ENCODE peak calls at places on chromosomes 2 and 18, in six cellular contexts. G is nephron progenitor cell; Q is memory B cell; T is stimulated activated naive CD8-positive, alpha-beta T cell treated with anti-CD3 and anti-CD28 coated beads, Interleukin-15, Interleukin-2, amounts not matched to agents 100 U/mL and 50 U/mL, for 24 hours; Z is RKO; B is stimulated activated naive CD4-positive, alpha-beta T cell. H is an unnamed sample.

GRCh38 chr2:145421841-145422240 is 901.9 kb upstream of the ZEB2 start:
- DNase-seq in B (no peak), Q (no peak), G (no peak), T (no peak), Z (no peak), H (no peak)

GRCh38 chr2:51290725-51291124 is 258.8 kb upstream of the NRXN1 start:
- DNase-seq in T (no peak), Z (no peak), Q (no peak), G (no peak), B (no peak), H (no peak)

GRCh38 chr2:120826716-120827410 is 91.2 kb downstream of the GLI2 start:
- DNase-seq in Q (no peak), T (no peak), B (no peak), G (no peak), Z (no peak), H (no peak)

GRCh38 chr18:79905389-79905911 is 46.0 kb downstream of the SLC66A2 start:
- DNase-seq in T (no peak), Q (no peak), G (no peak), Z (no peak), B (no peak), H (no peak)

GRCh38 chr2:240231838-240232244 is 91.4 kb upstream of the OTOS start:
- DNase-seq in G (no peak), Z (no peak), T (no peak), B (no peak), Q (no peak), H (peak)

GRCh38 chr2:167406558-167406957 is 518.3 kb downstream of the XIRP2 start:
- DNase-seq in Z (no peak), Q (no peak), B (no peak), T (no peak), G (peak), H (no peak)

GRCh38 chr2:234989183-234989701 is 37.4 kb downstream of the SH3BP4 start:
- DNase-seq in B (no peak), Z (no peak), G (no peak), Q (no peak), T (no peak), H (no peak)

GRCh38 chr18:58025205-58025604 is 18.8 kb upstream of the NEDD4L start:
- DNase-seq in G (no peak), T (no peak), B (no peak), Z (no peak), Q (no peak), H (no peak)

GRCh38 chr2:100238471-100238870 is 83.8 kb downstream of the LONRF2 start:
- DNase-seq in Q (no peak), Z (no peak), G (no peak), T (no peak), B (no peak), H (no peak)

GRCh38 chr2:230953843-230954242 is 28.8 kb upstream of the GPR55 start:
- DNase-seq in G (peak), Q (no peak), T (no peak), B (no peak), Z (no peak), H (no peak)

GRCh38 chr2:117973498-117974082 is 40.3 kb downstream of the CCDC93 start:
- DNase-seq in T (no peak), Q (no peak), Z (no peak), B (no peak), G (no peak), H (no peak)

GRCh38 chr2:121664086-121664485 is 14.8 kb upstream of the CLASP1 start:
- DNase-seq in Q (no peak), T (no peak), B (no peak), G (no peak), Z (no peak), H (no peak)

GRCh38 chr2:168669151-168669550 is 133.3 kb upstream of the NOSTRIN start:
- DNase-seq in Z (no peak), G (no peak), Q (no peak), T (no peak), B (no peak), H (no peak)